ENCODE peak calls at places on chromosomes 1 and 21, in four cellular contexts. H is cardiac muscle cell, R is stomach, Y is brain microvascular endothelial cell. N is an unnamed sample.

GRCh38 chr1:70063861-70064260 is 141.5 kb downstream of the LRRC40 start:
- DNase-seq in Y (no peak), H (no peak), R (no peak), N (no peak)

GRCh38 chr1:230191079-230191478 is 124.0 kb downstream of the GALNT2 start:
- DNase-seq in R (peak), Y (peak), H (peak), N (no peak)

GRCh38 chr1:10064416-10065343 is 31.9 kb downstream of the UBE4B start:
- DNase-seq in H (no peak), R (no peak), Y (no peak), N (no peak)

GRCh38 chr1:184254849-184255248 is 132.0 kb upstream of the C1orf21 start:
- DNase-seq in R (no peak), H (no peak), Y (no peak), N (no peak)

GRCh38 chr1:74038042-74038441 is 159.9 kb downstream of the LRRIQ3 start:
- DNase-seq in R (no peak), Y (no peak), H (no peak), N (no peak)

GRCh38 chr1:37752583-37753471 is 12.1 kb downstream of the EPHA10 start:
- DNase-seq in R (peak), Y (peak), H (peak), N (peak)

GRCh38 chr21:28636988-28637691 is 355.5 kb downstream of the LTN1 start:
- DNase-seq in R (no peak), H (no peak), Y (peak), N (peak)

GRCh38 chr1:37323486-37324377 is 150.6 kb upstream of the ZC3H12A start:
- DNase-seq in Y (peak), R (no peak), H (no peak), N (peak)

GRCh38 chr1:192747305-192747704 is 61.5 kb upstream of the RGS2 start:
- DNase-seq in H (no peak), Y (peak), R (no peak), N (no peak)

GRCh38 chr1:25727819-25728286 is 72.1 kb upstream of the SELENON start:
- DNase-seq in H (peak), Y (no peak), R (peak), N (no peak)

DNA sequence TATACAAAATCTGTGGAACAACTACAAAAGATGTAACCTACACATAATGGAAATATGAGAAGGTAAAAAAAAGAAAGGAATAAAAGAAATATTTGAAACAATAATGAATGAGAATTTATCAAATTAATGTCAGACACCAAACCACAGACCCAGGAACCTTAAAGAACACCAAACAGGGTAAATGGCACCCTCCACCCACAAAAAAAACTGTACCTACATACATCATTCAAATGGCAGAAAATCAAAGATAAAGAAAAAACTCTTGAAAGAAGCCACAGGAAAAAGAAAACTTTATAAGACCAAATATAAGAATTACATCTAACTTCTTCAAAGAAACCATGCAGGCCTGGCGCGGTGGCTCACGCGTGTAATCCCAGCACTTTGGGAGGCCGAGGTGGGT is 54.0 kb downstream of the IL12RB2 start:
- DNase-seq in R (no peak), Y (no peak), H (no peak), N (no peak)
- TF ChIP-seq CTCF in R (no peak), Y (no peak), H (no peak), N (no peak)

GRCh38 chr1:2322593-2323295 is 68.6 kb downstream of the MORN1 start:
- DNase-seq in Y (no peak), H (no peak), R (no peak), N (no peak)

GRCh38 chr1:2321258-2321657 is 70.1 kb downstream of the MORN1 start:
- DNase-seq in Y (no peak), H (no peak), R (no peak), N (no peak)

GRCh38 chr1:2320760-2321159 is 70.6 kb downstream of the MORN1 start:
- DNase-seq in R (no peak), Y (peak), H (no peak), N (no peak)

GRCh38 chr1:2323575-2323974 is 67.8 kb downstream of the MORN1 start:
- DNase-seq in R (no peak), H (no peak), Y (no peak), N (no peak)

DNA sequence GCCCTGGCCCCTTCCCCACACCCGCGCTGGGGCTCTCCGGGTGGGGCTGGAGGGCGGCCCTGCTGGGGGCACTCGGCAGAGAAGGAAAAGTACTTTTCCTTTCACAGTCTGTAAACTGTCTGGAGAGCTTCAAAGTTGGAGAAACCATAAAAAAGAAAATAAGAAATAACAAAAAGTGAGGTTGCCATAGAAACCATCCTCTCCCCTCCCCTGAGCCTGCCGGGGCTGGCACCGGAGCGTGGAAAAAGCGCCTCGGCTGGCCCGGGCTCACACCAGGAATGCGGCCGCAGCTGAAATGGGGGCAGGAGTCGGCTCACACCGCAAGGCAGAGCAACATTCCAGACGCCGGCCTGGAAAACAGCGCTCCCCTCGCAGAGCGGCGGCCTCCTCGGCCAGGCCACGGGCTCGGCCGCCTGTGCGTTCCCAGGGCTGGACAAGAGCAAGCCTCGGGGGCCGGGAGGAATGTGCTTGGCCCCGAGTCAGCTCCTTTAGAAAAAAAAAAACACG is 69.2 kb downstream of the MORN1 start:
- DNase-seq in R (peak), Y (peak), H (peak), N (no peak)
- TF ChIP-seq CTCF in R (no peak), Y (peak), H (peak), N (no peak)

DNA sequence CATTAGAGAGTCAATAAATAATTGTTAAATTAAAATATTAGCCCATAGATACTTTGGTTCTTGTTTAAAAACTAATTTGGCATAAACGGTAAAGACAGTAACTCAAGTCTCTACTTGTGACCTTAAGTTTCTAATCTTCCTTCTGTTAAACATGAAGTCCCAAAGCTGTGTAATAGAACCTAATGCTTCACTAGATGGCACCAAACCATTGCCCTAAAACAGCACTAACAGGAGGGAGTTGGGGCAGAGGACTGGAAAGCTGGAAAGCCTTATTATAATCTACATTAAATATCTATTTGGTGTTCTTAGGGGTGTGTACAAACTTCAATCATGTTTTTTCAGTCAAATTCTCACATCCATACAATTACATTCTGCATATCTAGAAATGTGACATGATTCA is 176.6 kb downstream of the OLFM3 start:
- DNase-seq in R (no peak), Y (peak), H (peak), N (no peak)
- TF ChIP-seq CTCF in R (no peak), Y (peak), H (peak), N (no peak)

GRCh38 chr21:41379901-41380300 is 18.1 kb downstream of the MX2 start:
- DNase-seq in R (no peak), Y (no peak), H (no peak), N (no peak)

GRCh38 chr21:41375875-41376274 is 14.0 kb downstream of the MX2 start:
- DNase-seq in H (no peak), Y (no peak), R (no peak), N (no peak)

GRCh38 chr21:41377715-41378114 is 15.9 kb downstream of the MX2 start:
- DNase-seq in H (no peak), Y (no peak), R (no peak), N (no peak)

GRCh38 chr21:41381731-41382130 is 19.9 kb downstream of the MX2 start:
- DNase-seq in R (no peak), H (no peak), Y (no peak), N (no peak)

DNA sequence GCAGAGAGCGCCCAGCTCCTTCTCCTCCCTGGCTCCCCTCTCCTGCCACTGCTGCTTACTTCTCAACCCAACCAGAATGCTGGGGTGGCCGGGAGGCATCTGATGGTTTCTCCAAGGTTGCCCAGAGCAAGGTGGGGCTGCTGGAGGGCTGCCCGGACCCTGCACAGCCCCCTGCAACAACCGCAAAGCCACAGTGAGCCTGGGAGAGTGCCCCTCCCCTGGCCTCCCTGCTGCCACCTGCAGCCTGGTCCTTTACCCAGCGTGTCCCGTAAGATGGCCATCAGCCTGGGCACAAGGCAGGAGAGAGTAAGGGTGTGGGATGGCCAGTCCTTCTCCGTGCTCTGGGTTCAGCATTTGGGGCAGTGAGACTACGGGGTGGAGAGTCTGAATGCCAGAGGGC is 17.0 kb downstream of the MX2 start:
- DNase-seq in H (no peak), R (no peak), Y (no peak), N (no peak)
- TF ChIP-seq CTCF in H (no peak), R (no peak), Y (peak), N (no peak)

DNA sequence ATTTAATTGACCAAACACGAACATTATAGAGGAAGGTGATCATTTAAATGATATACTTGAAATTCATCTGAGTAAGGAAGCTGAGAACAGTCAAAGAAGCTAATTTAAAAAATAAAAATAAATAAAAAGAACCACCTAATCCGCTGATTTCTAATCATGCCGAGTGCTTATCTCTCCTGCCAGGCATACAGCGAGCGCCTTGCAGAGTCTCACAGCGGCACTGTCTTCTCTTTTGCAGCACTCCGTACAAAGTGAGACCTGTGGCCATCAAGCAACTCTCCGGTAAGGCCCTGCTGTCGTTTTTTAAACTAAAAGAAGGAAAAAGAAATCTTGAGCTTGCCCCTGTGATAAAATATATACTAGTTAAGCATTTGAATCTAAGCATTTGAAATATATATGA is 45.3 kb downstream of the PDE9A start:
- DNase-seq in H (no peak), R (no peak), Y (no peak), N (no peak)
- TF ChIP-seq CTCF in H (no peak), R (no peak), Y (no peak), N (no peak)

GRCh38 chr1:104878203-104878911 is 1128.7 kb downstream of the AMY1C start:
- DNase-seq in Y (no peak), R (no peak), H (peak), N (no peak)
- TF ChIP-seq CTCF in Y (peak), R (no peak), H (no peak), N (no peak)

DNA sequence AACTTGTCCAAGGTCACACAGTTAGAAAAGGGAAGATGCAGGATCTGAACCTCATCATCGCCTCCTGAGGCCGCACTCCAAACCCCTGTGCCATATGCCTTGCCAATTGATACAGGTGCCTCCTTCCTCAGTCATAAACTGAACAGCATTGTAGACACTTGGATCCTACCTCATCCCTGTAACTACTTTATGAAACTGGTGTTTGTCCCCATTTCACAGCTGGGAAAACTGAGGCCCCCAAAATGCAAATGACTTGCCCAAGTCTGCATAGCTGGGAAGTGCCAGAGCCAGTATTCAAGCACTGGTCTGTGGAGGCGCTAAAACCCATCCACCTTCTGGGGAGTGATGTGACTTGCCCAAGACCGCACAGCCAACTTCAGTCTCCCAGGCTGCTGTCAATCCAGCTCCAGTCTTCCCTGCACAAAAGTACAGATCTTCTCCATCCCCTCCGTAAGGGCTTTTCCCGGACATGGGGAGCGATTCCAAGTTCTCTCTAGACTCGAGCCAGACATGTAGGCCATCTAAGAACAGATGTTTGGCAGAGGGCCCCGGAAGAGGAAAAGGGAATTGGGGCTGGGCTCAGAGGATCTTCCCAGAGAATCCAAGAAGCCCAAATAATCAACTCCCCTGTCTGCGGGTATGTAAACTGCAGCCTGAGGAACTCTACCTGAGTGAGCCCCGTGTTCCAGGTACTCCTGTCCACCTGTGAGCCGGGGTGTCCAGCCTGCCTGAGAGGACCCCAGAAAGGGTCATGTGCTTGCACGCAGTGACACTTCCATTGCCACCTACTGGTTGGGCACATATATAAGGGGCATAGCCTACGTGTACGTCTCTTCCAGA is 60.5 kb downstream of the SYT2 start:
- DNase-seq in H (no peak), R (no peak), Y (no peak), N (no peak)
- TF ChIP-seq CTCF in H (no peak), R (no peak), Y (no peak), N (no peak)

GRCh38 chr1:235659186-235659771 is 9.7 kb upstream of the GNG4 start:
- DNase-seq in H (no peak), R (no peak), Y (no peak), N (no peak)

GRCh38 chr1:235651170-235651806 is 1.7 kb upstream of the GNG4 start:
- DNase-seq in H (no peak), Y (no peak), R (no peak), N (no peak)

GRCh38 chr1:235652364-235652763 is 2.8 kb upstream of the GNG4 start:
- DNase-seq in H (no peak), Y (no peak), R (no peak), N (no peak)

GRCh38 chr1:235657747-235658526 is 8.4 kb upstream of the GNG4 start:
- DNase-seq in Y (no peak), R (no peak), H (no peak), N (no peak)

GRCh38 chr1:235657269-235657668 is 7.7 kb upstream of the GNG4 start:
- DNase-seq in Y (no peak), R (no peak), H (no peak), N (no peak)
- TF ChIP-seq CTCF in Y (no peak), R (no peak), H (no peak), N (no peak)

N was measured in activated CD8-positive, alpha-beta T cell treated with anti-CD3 and anti-CD28 coated beads for 36 hours.